ENCODE peak calls at places on chromosomes 13 and 19, in ten cellular contexts. N is neural progenitor cell, T is heart right ventricle, A is fibroblast of lung, S is NB4, I is thoracic aorta, M is HCT116, O is HepG2, F is astrocyte of the spinal cord, K is RWPE1. X is an unnamed sample.

GRCh38 chr13:51534075-51534817 is 50.0 kb upstream of the WDFY2 start:
- DNase-seq in M (no peak), S (peak), K (no peak), O (no peak), N (no peak), A (no peak), F (no peak), T (peak), I (no peak), X (no peak)

GRCh38 chr19:55486971-55487883 is 1.0 kb upstream of the SSC5D start:
- DNase-seq in O (peak), F (peak), T (peak), A (peak), S (peak), N (peak), I (no peak), M (no peak), K (peak), X (peak)

GRCh38 chr13:39597828-39598227 is 5.2 kb downstream of the LHFPL6 start:
- DNase-seq in A (peak), M (no peak), O (no peak), N (no peak), K (no peak), T (no peak), F (peak), S (no peak), I (no peak), X (no peak)

GRCh38 chr19:45767410-45767880 is 1.6 kb downstream of the SIX5 start:
- DNase-seq in K (peak), S (peak), N (peak), T (peak), F (peak), A (peak), O (peak), M (no peak), I (no peak), X (peak)

GRCh38 chr19:40150170-40150569 is 41.1 kb upstream of the MAP3K10 start:
- DNase-seq in A (peak), M (no peak), S (no peak), F (no peak), N (no peak), T (no peak), K (no peak), O (no peak), I (no peak), X (no peak)

GRCh38 chr19:35671818-35672217 is 5.5 kb downstream of the UPK1A start:
- DNase-seq in N (no peak), O (peak), S (peak), A (no peak), I (no peak), M (no peak), K (no peak), F (no peak), T (no peak), X (no peak)

GRCh38 chr19:4267901-4268815 is 10.9 kb upstream of the SHD start:
- DNase-seq in M (no peak), A (no peak), N (no peak), S (no peak), K (no peak), F (no peak), T (no peak), O (peak), I (no peak), X (no peak)

GRCh38 chr13:110359840-110360301 is 52.8 kb downstream of the COL4A2 start:
- DNase-seq in T (no peak), N (no peak), M (no peak), S (no peak), O (no peak), F (peak), I (no peak), K (no peak), A (peak), X (no peak)

GRCh38 chr13:98507060-98507797 is 69.7 kb downstream of the STK24 start:
- DNase-seq in I (no peak), T (peak), K (no peak), O (peak), F (peak), A (peak), N (peak), M (no peak), S (no peak), X (no peak)

GRCh38 chr13:114194853-114195252 is 15.8 kb downstream of the CFAP97D2 start:
- DNase-seq in N (no peak), T (no peak), F (no peak), K (no peak), O (no peak), M (no peak), I (no peak), A (no peak), S (no peak), X (no peak)

GRCh38 chr19:1590641-1591397 is 1.8 kb downstream of the MBD3 start:
- DNase-seq in T (no peak), N (peak), O (peak), M (no peak), S (peak), F (peak), A (peak), I (no peak), K (no peak), X (no peak)
- TF ChIP-seq CTCF in T (no peak), N (peak), O (peak), M (no peak), S (peak), F (peak), A (peak), I (no peak), K (no peak), X (no peak)

DNA sequence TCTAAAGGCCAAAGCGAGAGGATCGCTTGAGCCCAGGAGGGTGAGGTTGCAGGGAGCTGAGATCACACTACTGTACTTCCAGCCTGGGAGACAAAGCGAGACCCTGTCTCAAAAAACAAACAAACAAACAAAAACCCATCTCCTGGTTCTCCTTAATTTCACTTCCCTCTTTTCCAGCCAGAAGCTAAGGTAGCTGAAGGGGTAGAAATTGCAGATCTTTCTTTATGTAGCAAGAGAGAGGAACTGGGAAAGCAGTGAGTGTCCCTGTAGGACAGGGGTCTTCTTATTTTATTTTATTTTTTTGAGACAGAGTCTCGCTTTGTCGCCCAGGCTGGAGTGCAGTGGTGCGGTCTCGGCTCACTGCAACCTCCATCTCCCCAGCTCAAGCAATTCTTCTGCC is 4.5 kb upstream of the TSPAN16 start:
- DNase-seq in M (no peak), A (no peak), O (no peak), K (no peak), I (no peak), T (no peak), S (no peak), F (no peak), N (no peak), X (no peak)
- TF ChIP-seq CTCF in M (no peak), A (no peak), O (no peak), K (no peak), I (no peak), T (no peak), S (no peak), F (no peak), N (no peak), X (no peak)

GRCh38 chr13:101116826-101117225 is 299.5 kb downstream of the NALCN start:
- DNase-seq in I (no peak), S (no peak), F (no peak), T (no peak), N (peak), O (no peak), A (no peak), M (no peak), K (no peak), X (no peak)

GRCh38 chr13:101116381-101116780 is 299.9 kb downstream of the NALCN start:
- DNase-seq in K (no peak), F (no peak), I (no peak), A (no peak), M (no peak), N (peak), T (no peak), O (no peak), S (no peak), X (no peak)

GRCh38 chr13:101111894-101112293 is 304.4 kb downstream of the NALCN start:
- DNase-seq in F (peak), A (peak), S (no peak), M (no peak), I (no peak), O (no peak), T (no peak), K (no peak), N (no peak), X (no peak)

GRCh38 chr13:101121608-101122007 is 294.7 kb downstream of the NALCN start:
- DNase-seq in S (no peak), O (no peak), I (no peak), M (no peak), K (no peak), F (no peak), T (no peak), A (no peak), N (peak), X (no peak)

DNA sequence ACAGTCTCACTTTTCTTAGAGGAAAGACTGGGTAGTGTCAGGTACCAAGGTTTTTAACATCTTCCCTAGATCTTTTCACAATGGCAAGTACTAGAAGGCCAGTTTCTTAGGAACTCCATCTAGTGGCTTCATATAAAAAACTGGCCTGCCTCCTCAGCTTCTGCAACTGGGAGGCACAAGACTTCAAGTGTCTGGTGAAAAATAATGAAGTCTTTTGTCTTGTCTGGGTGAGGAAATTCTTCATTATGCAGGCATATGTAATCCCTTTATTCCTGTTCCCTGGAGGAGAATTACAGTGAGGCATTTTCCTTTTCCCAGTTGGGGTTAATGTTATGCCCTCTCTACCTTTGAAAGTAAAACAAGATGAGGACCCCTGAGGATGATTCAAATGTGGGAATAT is 300.5 kb downstream of the NALCN start:
- DNase-seq in O (no peak), I (no peak), F (peak), T (no peak), M (no peak), N (peak), A (peak), K (no peak), S (peak), X (no peak)
- TF ChIP-seq CTCF in O (no peak), I (no peak), F (peak), T (no peak), M (no peak), N (peak), A (no peak), K (no peak), S (no peak), X (no peak)

GRCh38 chr19:31562916-31563626 is 213.8 kb upstream of the TSHZ3 start:
- DNase-seq in M (no peak), O (no peak), K (no peak), S (no peak), F (no peak), A (no peak), T (no peak), N (no peak), I (no peak), X (no peak)
- TF ChIP-seq CTCF in M (no peak), O (no peak), K (no peak), S (no peak), F (no peak), A (no peak), T (no peak), N (no peak), I (no peak), X (no peak)

GRCh38 chr19:17539288-17540117 is 15.9 kb upstream of the COLGALT1 start:
- DNase-seq in A (peak), S (peak), T (peak), F (peak), O (peak), I (peak), N (peak), M (peak), K (peak), X (peak)
- TF ChIP-seq CTCF in A (no peak), S (no peak), T (peak), F (peak), O (peak), I (no peak), N (peak), M (no peak), K (peak), X (no peak)

GRCh38 chr19:8429826-8430225 is 14.9 kb upstream of the HNRNPM start:
- DNase-seq in K (no peak), T (no peak), I (no peak), F (no peak), M (no peak), S (no peak), O (no peak), A (no peak), N (no peak), X (no peak)

GRCh38 chr19:8426283-8426682 is 13.2 kb downstream of the MARCHF2 start:
- DNase-seq in F (no peak), I (no peak), M (no peak), K (no peak), N (no peak), A (no peak), S (no peak), T (no peak), O (no peak), X (no peak)

GRCh38 chr19:8429044-8429443 is 15.7 kb upstream of the HNRNPM start:
- DNase-seq in A (no peak), F (no peak), I (no peak), S (no peak), K (no peak), M (no peak), O (no peak), T (no peak), N (no peak), X (no peak)

DNA sequence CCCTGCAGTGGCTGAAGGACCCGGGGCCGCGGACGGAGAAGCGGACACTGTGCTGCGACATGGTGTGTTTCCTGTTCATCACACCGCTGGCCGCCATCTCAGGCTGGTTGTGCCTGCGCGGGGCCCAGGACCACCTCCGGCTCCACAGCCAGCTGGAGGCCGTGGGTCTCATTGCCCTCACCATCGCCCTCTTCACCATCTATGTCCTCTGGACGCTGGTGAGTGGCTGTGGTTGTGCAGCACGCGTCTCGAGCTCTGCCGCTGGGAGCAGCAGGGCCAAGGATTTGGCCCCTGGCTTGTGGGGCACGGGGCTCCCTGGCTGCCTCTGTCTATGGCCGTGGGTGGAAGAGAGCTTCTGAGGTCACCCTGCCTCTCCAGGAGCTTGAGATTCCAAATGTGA is 14.1 kb upstream of the HNRNPM start:
- DNase-seq in T (no peak), I (no peak), N (no peak), S (no peak), K (no peak), F (no peak), O (no peak), M (no peak), A (no peak), X (no peak)
- TF ChIP-seq CTCF in T (no peak), I (no peak), N (no peak), S (no peak), K (no peak), F (no peak), O (no peak), M (no peak), A (no peak), X (no peak)

X was measured in omental fat pad.